ENCODE peak calls at places on chromosome 15, in nine cellular contexts. Z is HCT116, J is stomach, K is esophagus muscularis mucosa, T is Peyer's patch, S is heart left ventricle, I is right lobe of liver, Q is suprapubic skin, U is ovary. N is an unnamed sample.

GRCh38 chr15:63277893-63278505 is 594 bp downstream of the APH1B start:
- DNase-seq in I (no peak), S (no peak), K (no peak), Q (no peak), U (peak), Z (no peak), T (no peak), J (no peak), N (no peak)

GRCh38 chr15:60477991-60478632 is 830 bp downstream of the ICE2 start:
- DNase-seq in S (no peak), T (no peak), Z (no peak), J (no peak), U (no peak), Q (no peak), K (no peak), I (no peak), N (no peak)

GRCh38 chr15:75694241-75695182 is 18.1 kb downstream of the CSPG4 start:
- DNase-seq in I (no peak), J (peak), Q (peak), Z (no peak), T (peak), U (peak), S (peak), K (peak), N (peak)

GRCh38 chr15:82895983-82896382 is 56.5 kb downstream of the HOMER2 start:
- DNase-seq in U (no peak), Q (no peak), Z (no peak), T (no peak), K (no peak), I (no peak), J (no peak), S (no peak), N (no peak)

GRCh38 chr15:68184616-68185470 is 20.3 kb downstream of the CALML4 start:
- DNase-seq in J (no peak), K (no peak), T (no peak), I (no peak), Q (no peak), Z (no peak), S (no peak), U (no peak), N (no peak)

GRCh38 chr15:25890532-25890931 is 27.4 kb upstream of the ATP10A start:
- DNase-seq in Q (no peak), U (no peak), I (no peak), T (no peak), K (no peak), S (no peak), J (no peak), Z (no peak), N (no peak)

GRCh38 chr15:101168463-101168824 is 83.4 kb downstream of the CHSY1 start:
- DNase-seq in I (no peak), Q (peak), K (no peak), S (peak), T (no peak), U (no peak), J (peak), Z (no peak), N (no peak)

GRCh38 chr15:47728886-47729285 is 11.6 kb downstream of the SEMA6D start:
- DNase-seq in Q (no peak), T (no peak), Z (no peak), J (no peak), K (no peak), U (no peak), I (no peak), S (no peak), N (no peak)

GRCh38 chr15:35958021-35958420 is 412.1 kb upstream of the DPH6 start:
- DNase-seq in U (no peak), J (no peak), T (no peak), S (no peak), Z (no peak), I (no peak), K (no peak), Q (no peak), N (no peak)

GRCh38 chr15:48186271-48186670 is 5.2 kb upstream of the CTXN2 start:
- DNase-seq in K (no peak), T (no peak), S (no peak), U (no peak), J (no peak), Q (no peak), I (no peak), Z (no peak), N (no peak)

GRCh38 chr15:52095597-52096262 is 16.8 kb downstream of the BCL2L10 start:
- DNase-seq in S (no peak), J (no peak), T (no peak), Q (no peak), U (no peak), I (no peak), Z (no peak), K (no peak), N (no peak)

DNA sequence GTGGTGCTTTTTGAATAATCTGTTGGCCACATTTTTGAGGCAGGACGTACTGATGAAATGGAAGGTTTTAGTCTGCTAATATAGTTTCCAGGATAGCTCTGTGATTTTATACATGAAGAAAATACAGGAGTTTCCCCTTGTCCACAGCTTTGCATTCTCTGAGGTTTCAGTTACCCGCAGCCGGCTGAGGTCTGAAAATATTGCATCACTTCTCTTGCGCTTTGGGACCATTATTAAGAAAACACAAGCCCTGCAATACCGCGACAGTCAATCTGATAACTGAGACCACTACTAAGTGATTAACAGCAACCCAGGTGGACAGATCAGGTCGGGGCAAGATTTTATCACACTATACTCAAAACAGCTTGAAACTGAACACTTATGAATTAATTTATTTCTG is 33.0 kb downstream of the BLM start:
- DNase-seq in S (no peak), I (no peak), U (no peak), Q (no peak), J (no peak), K (no peak), T (no peak), Z (no peak), N (no peak)
- TF ChIP-seq POLR2A in S (no peak), I (no peak), U (no peak), Q (no peak), J (no peak), K (no peak), T (no peak), Z (no peak), N (no peak)

DNA sequence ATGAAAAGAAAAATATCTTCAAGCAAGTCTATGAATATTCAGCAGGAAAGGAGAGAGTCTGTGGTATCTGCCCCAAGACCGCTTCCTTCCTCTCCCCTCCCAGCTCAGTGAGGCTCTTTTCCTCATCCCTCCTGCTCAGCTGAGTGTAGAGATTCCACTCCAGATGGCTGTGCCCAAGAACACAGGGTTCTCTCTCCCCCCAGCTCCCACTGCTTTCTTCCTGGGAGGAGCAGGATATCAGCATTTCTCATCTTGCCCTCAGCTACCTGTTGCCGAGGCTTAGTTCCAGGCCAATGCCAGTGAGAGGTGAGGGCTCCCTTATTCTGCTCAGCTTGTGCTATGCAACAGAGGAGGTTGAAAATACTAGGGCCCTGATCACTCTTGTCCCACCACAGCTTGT is 211.9 kb downstream of the SV2B start:
- DNase-seq in T (no peak), U (no peak), K (no peak), Q (no peak), S (no peak), Z (no peak), I (no peak), J (no peak), N (no peak)
- H3K27ac ChIP-seq in T (no peak), U (no peak), K (no peak), Q (no peak), S (no peak), Z (no peak), I (no peak), J (no peak), N (no peak)

GRCh38 chr15:98649621-98649995 is 1.3 kb downstream of the IGF1R start:
- DNase-seq in I (peak), S (peak), Z (no peak), K (no peak), J (peak), T (no peak), U (peak), Q (peak), N (no peak)
- TF ChIP-seq CTCF in I (peak), S (no peak), Z (no peak), K (no peak), J (peak), T (no peak), U (peak), Q (no peak), N (peak)

DNA sequence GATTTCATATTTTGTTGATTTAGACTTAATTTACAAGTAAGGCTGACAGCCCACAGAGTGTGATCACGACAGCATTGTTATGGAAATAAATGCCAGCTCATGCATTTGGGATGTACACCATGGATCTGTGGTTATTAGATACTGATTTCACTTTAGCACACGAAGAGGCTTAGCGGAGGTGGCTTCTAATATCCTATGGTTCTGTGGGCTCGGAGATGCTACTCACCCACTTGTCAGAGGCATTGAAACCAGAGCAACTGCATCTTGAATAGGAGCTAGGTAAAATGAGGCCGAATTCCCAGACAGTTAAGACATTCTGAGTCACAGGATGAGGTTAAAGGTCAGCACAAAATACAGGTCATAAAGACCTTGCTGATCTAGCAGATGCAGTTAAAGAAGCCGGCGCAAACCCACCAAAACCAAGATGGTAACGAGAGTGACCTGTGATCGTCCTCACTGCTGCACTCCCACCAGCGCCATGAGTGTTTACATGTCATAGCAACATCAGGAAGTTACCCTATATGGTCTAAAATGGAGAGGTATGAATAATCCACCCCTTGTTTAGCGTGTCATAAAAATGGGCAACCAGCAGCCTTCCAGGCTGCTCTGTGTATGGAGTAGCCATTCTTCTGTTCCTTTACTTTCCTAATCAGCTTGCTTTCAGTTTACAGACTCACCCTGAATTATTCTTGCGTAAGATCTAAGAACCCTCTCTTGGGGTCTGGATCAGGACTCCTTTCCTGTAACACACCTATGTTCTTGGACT is 117.5 kb downstream of the PGPEP1L start:
- DNase-seq in J (no peak), Q (no peak), T (no peak), S (no peak), U (no peak), I (no peak), K (no peak), Z (no peak), N (no peak)
- TF ChIP-seq POLR2A in J (no peak), Q (no peak), T (no peak), S (no peak), U (no peak), I (no peak), K (no peak), Z (no peak), N (no peak)

DNA sequence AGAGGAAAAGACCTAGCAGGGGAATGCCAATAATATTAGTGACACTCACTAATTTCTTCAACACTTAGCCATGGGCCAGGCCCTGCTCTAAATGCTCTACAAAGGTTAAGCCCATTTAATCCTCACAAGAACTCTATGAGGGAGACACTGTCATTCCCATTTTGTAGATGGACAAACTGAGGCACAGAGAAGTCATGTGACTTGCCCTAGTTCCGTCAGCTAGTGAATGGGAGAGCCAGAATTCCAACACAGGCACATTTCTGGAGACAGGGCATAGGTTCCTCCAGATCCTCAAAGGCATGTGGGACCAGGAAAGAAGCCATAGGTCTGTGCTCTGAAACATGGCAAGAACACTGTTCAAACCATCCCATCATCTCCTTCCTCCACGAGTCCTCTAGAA is 31.5 kb downstream of the LOXL1 start:
- DNase-seq in T (no peak), I (no peak), J (no peak), K (no peak), U (no peak), S (no peak), Q (peak), Z (no peak), N (no peak)
- H3K27ac ChIP-seq in T (no peak), I (no peak), J (no peak), K (no peak), U (no peak), S (no peak), Q (no peak), Z (no peak), N (no peak)

DNA sequence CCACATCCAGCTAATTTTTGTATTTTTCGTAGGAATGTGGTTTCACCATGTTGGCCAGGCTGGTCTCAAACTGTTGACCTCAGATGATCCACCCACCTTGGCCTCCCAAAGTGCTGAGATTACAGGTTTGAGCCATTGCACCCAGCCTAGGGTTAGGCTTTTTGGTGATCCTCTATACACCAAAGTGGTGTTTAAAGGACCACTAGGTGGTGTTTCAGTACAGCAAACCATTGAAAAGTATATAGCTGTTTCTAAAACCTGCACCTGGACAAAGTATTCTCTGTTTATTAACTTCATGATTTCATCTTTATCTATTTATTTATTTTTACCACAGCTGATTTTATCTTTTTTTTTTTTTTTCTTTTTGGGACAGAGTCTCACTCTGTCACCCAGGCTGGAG is 68.4 kb downstream of the MINDY2 start:
- DNase-seq in J (no peak), T (no peak), S (no peak), U (no peak), K (no peak), I (no peak), Z (no peak), Q (no peak), N (no peak)
- TF ChIP-seq CTCF in J (peak), T (no peak), S (peak), U (no peak), K (no peak), I (peak), Z (peak), Q (no peak), N (no peak)